ENCODE peak calls at places on chromosomes 2 and 18, in four cellular contexts. F is K562, U is H1, N is WTC11. C is an unnamed sample.

GRCh38 chr2:205684871-205685313 is 2.6 kb downstream of the NRP2 start:
- DNase-seq in F (no peak), U (no peak), N (no peak), C (no peak)

GRCh38 chr18:14945984-14946383 is 198.0 kb downstream of the ANKRD30B start:
- DNase-seq in F (no peak), U (no peak), N (no peak), C (no peak)

GRCh38 chr2:16321872-16322271 is 343.8 kb downstream of the CYRIA start:
- DNase-seq in F (no peak), U (no peak), N (no peak), C (peak; percentile 69)

GRCh38 chr2:167333245-167333644 is 445.0 kb downstream of the XIRP2 start:
- DNase-seq in F (no peak), U (no peak), N (no peak), C (no peak)

GRCh38 chr2:158761626-158762025 is 33.5 kb upstream of the DAPL1 start:
- DNase-seq in F (no peak), U (no peak), N (no peak), C (no peak)

GRCh38 chr2:35082072-35082471 is 1273.5 kb upstream of the CRIM1 start:
- DNase-seq in F (no peak), U (no peak), N (peak; percentile 12), C (no peak)

GRCh38 chr2:31136732-31137131 is 1.5 kb downstream of the GALNT14 start:
- DNase-seq in F (no peak), U (no peak), N (no peak), C (no peak)

GRCh38 chr18:25360301-25360899 is 8.4 kb upstream of the ZNF521 start:
- DNase-seq in F (no peak), U (no peak), N (no peak), C (no peak)

GRCh38 chr2:7009207-7009911 is 92.1 kb downstream of the RNF144A start:
- DNase-seq in F (no peak), U (no peak), N (no peak), C (no peak)

GRCh38 chr2:234630676-234631350 is 133.9 kb upstream of the ARL4C start:
- DNase-seq in F (no peak), U (no peak), N (no peak), C (no peak)

GRCh38 chr2:212995920-212996319 is 155.5 kb downstream of the IKZF2 start:
- DNase-seq in F (no peak), U (no peak), N (no peak), C (no peak)

GRCh38 chr2:241272722-241273551 is 42.5 kb downstream of the HDLBP start:
- DNase-seq in F (no peak), U (no peak), N (peak; percentile 53), C (peak; percentile 92)

GRCh38 chr2:224004105-224004715 is 34.9 kb downstream of the SERPINE2 start:
- DNase-seq in F (no peak), U (no peak), N (no peak), C (no peak)

GRCh38 chr18:12659904-12660605 is 2.1 kb upstream of the SPIRE1 start:
- DNase-seq in F (peak; percentile 66), U (no peak), N (peak; percentile 25), C (peak; percentile 69)

GRCh38 chr2:163345795-163346573 is 389.8 kb downstream of the FIGN start:
- DNase-seq in F (peak; percentile 9), U (no peak), N (no peak), C (peak; percentile 49)

GRCh38 chr2:169824373-169825333 is at the start of gene METTL5:
- DNase-seq in F (peak; percentile 96), U (peak; percentile 65), N (peak; percentile 89), C (peak; percentile 95)

GRCh38 chr2:238255146-238255545 is 15.3 kb upstream of the HES6 start:
- DNase-seq in F (no peak), U (no peak), N (no peak), C (no peak)

GRCh38 chr2:117980381-117980780 is 33.5 kb downstream of the CCDC93 start:
- DNase-seq in F (no peak), U (no peak), N (no peak), C (no peak)

GRCh38 chr2:84970266-84970955 is 550 bp upstream of the KCMF1 start:
- DNase-seq in F (peak; percentile 73), U (no peak), N (peak; percentile 71), C (peak; percentile 85)

GRCh38 chr2:10205201-10205475 is 82.6 kb downstream of the RRM2 start:
- DNase-seq in F (no peak), U (no peak), N (no peak), C (no peak)

GRCh38 chr2:233468746-233469110 is 97.9 kb downstream of the USP40 start:
- DNase-seq in F (no peak), U (no peak), N (no peak), C (no peak)

GRCh38 chr2:120271952-120272351 is 19.3 kb downstream of the RALB start:
- DNase-seq in F (no peak), U (no peak), N (no peak), C (no peak)

GRCh38 chr2:120272763-120273481 is 20.3 kb downstream of the RALB start:
- DNase-seq in F (no peak), U (no peak), N (no peak), C (no peak)

GRCh38 chr2:120267348-120267747 is 14.7 kb downstream of the RALB start:
- DNase-seq in F (no peak), U (no peak), N (no peak), C (no peak)

GRCh38 chr2:120269816-120270215 is 17.2 kb downstream of the RALB start:
- DNase-seq in F (no peak), U (no peak), N (no peak), C (no peak)

DNA sequence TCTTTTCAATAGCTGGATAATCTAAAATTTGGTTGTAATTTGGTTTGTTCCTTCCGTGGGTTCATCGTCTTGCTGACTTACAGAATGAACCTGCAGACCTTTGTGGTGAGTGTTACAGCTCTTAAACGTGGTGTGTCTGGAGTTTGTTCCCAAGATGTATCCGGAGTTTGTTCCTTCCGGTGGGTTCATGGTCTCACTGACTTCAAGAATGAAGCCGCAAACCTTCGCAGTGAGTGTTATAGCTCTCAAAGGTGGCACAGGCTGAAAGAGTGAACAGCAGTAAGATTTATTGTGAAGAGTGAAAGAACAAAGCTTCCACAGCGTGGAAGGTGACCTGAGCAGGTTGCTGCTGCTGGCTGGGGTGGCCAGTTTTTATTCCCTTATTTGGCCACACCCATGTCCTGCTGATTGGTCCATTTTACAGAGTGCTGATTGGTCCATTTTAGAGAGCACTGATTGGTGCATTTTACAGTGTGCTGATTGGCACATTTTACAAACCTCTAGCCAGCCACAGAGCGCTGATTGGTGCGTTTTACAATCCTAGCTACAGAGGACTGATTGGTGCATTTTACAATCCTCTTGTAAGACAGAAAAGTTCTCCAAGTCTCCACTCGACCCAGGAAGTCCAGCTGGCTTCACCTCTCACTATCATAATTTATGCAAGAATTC is 16.6 kb downstream of the RALB start:
- DNase-seq in F (no peak), U (no peak), N (no peak), C (no peak)
- TF ChIP-seq TEAD4 in F (no peak), U (no peak), N (no peak), C (no peak)

GRCh38 chr2:217875138-217875537 is 127.7 kb downstream of the TNS1 start:
- DNase-seq in F (no peak), U (no peak), N (no peak), C (no peak)
- TF ChIP-seq TEAD4 in F (no peak), U (no peak), N (no peak), C (no peak)

DNA sequence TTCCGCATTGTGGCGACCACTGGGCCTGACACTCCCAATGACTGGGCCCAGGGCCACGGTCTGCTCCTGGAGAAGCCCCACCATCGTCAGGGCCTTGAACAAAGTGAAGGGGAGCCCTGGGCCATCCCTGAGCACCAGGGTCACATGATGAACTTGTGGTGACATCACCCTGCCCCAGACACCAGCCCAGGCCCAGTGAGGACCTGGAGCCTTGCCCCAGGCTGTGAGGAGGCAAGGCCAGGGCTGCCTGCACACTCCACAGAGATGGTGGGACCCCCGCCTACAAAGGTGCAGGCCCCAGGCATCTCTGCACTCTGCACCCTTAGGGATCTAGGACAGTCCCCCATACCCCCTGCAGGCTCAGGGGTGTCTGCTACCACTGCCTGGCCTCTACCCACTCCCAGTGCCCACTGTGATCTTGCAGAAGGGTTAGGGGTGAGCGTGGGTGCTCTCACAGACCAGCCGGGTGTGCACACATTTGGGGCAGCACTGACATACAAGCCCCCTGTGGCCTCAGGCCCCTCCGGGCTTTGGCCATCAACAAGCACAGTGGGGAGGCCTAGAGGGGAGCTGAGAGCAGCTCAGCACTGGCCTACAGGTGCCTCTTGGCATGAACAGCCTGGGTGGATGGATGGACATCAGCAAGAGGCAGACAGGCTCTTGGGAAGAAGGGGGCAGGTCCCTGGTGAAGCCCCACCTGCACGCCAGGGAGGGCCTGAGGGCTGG is 624.0 kb upstream of the LRRTM4 start:
- DNase-seq in F (no peak), U (no peak), N (no peak), C (no peak)
- TF ChIP-seq TEAD4 in F (no peak), U (no peak), N (no peak), C (no peak)

GRCh38 chr18:75360206-75360605 is 67.3 kb downstream of the SMIM21 start:
- DNase-seq in F (no peak), U (no peak), N (peak; percentile 19), C (no peak)
- TF ChIP-seq TEAD4 in F (no peak), U (no peak), N (no peak), C (no peak)

GRCh38 chr2:189175869-189176431 is 3.6 kb downstream of the COL5A2 start:
- DNase-seq in F (no peak), U (no peak), N (no peak), C (no peak)

GRCh38 chr2:189177441-189177840 is 2.1 kb downstream of the COL5A2 start:
- DNase-seq in F (no peak), U (no peak), N (no peak), C (no peak)

GRCh38 chr2:189178007-189178406 is 1.6 kb downstream of the COL5A2 start:
- DNase-seq in F (no peak), U (no peak), N (no peak), C (no peak)

GRCh38 chr2:189168876-189169499 is 10.6 kb downstream of the COL5A2 start:
- DNase-seq in F (no peak), U (no peak), N (no peak), C (no peak)

GRCh38 chr2:189171956-189172609 is 7.5 kb downstream of the COL5A2 start:
- DNase-seq in F (no peak), U (no peak), N (no peak), C (no peak)
- TF ChIP-seq TEAD4 in F (no peak), U (no peak), N (no peak), C (no peak)

C was measured in SK-N-SH.